ENCODE peak calls at places on chromosome X, in ten cellular contexts. One of them, this sample, is unnamed.

GRCh38 chrX:18354369-18355329 is at the start of gene SCML2:
- DNase-seq in endothelial cell of umbilical vein: peak
- DNase-seq in NCI-H446: peak
- DNase-seq in iris pigment epithelial cell: peak
- DNase-seq in SK-N-MC: no peak
- DNase-seq in RPMI8226: peak
- DNase-seq in left colon: no peak
- DNase-seq in LoVo: peak
- DNase-seq in stimulated activated naive CD8-positive, alpha-beta T cell treated with anti-CD3 and anti-CD28 coated beads, Interleukin-15, amount 100 ng/mL, for 72 hours: peak
- DNase-seq in activated CD8-positive, alpha-beta T cell treated with anti-CD3 and anti-CD28 coated beads for 36 hours: peak
- DNase-seq in this sample: no peak

GRCh38 chrX:65705439-65705838 is 38.0 kb downstream of the MSN start:
- DNase-seq in LoVo: no peak
- DNase-seq in NCI-H446: no peak
- DNase-seq in activated CD8-positive, alpha-beta T cell treated with anti-CD3 and anti-CD28 coated beads for 36 hours: no peak
- DNase-seq in stimulated activated naive CD8-positive, alpha-beta T cell treated with anti-CD3 and anti-CD28 coated beads, Interleukin-15, amount 100 ng/mL, for 72 hours: no peak
- DNase-seq in iris pigment epithelial cell: no peak
- DNase-seq in endothelial cell of umbilical vein: no peak
- DNase-seq in left colon: no peak
- DNase-seq in RPMI8226: no peak
- DNase-seq in SK-N-MC: no peak
- DNase-seq in this sample: no peak

GRCh38 chrX:153388722-153389459 is 12.3 kb downstream of the PNMA6E start:
- DNase-seq in left colon: no peak
- DNase-seq in LoVo: no peak
- DNase-seq in NCI-H446: no peak
- DNase-seq in iris pigment epithelial cell: no peak
- DNase-seq in RPMI8226: no peak
- DNase-seq in stimulated activated naive CD8-positive, alpha-beta T cell treated with anti-CD3 and anti-CD28 coated beads, Interleukin-15, amount 100 ng/mL, for 72 hours: no peak
- DNase-seq in endothelial cell of umbilical vein: no peak
- DNase-seq in activated CD8-positive, alpha-beta T cell treated with anti-CD3 and anti-CD28 coated beads for 36 hours: no peak
- DNase-seq in SK-N-MC: no peak
- DNase-seq in this sample: no peak

GRCh38 chrX:13090261-13091110 is 46.1 kb upstream of the FAM9C start:
- DNase-seq in left colon: no peak
- DNase-seq in RPMI8226: no peak
- DNase-seq in endothelial cell of umbilical vein: peak
- DNase-seq in activated CD8-positive, alpha-beta T cell treated with anti-CD3 and anti-CD28 coated beads for 36 hours: peak
- DNase-seq in stimulated activated naive CD8-positive, alpha-beta T cell treated with anti-CD3 and anti-CD28 coated beads, Interleukin-15, amount 100 ng/mL, for 72 hours: no peak
- DNase-seq in LoVo: no peak
- DNase-seq in iris pigment epithelial cell: peak
- DNase-seq in NCI-H446: no peak
- DNase-seq in SK-N-MC: no peak
- DNase-seq in this sample: peak

GRCh38 chrX:154321624-154322023 is 26.0 kb downstream of the TKTL1 start:
- DNase-seq in activated CD8-positive, alpha-beta T cell treated with anti-CD3 and anti-CD28 coated beads for 36 hours: peak
- DNase-seq in left colon: no peak
- DNase-seq in iris pigment epithelial cell: no peak
- DNase-seq in endothelial cell of umbilical vein: no peak
- DNase-seq in SK-N-MC: no peak
- DNase-seq in RPMI8226: peak
- DNase-seq in stimulated activated naive CD8-positive, alpha-beta T cell treated with anti-CD3 and anti-CD28 coated beads, Interleukin-15, amount 100 ng/mL, for 72 hours: no peak
- DNase-seq in LoVo: no peak
- DNase-seq in NCI-H446: peak
- DNase-seq in this sample: no peak

GRCh38 chrX:39828971-39829370 is 268.8 kb downstream of the BCOR start:
- DNase-seq in endothelial cell of umbilical vein: no peak
- DNase-seq in iris pigment epithelial cell: no peak
- DNase-seq in activated CD8-positive, alpha-beta T cell treated with anti-CD3 and anti-CD28 coated beads for 36 hours: no peak
- DNase-seq in stimulated activated naive CD8-positive, alpha-beta T cell treated with anti-CD3 and anti-CD28 coated beads, Interleukin-15, amount 100 ng/mL, for 72 hours: no peak
- DNase-seq in left colon: no peak
- DNase-seq in RPMI8226: no peak
- DNase-seq in LoVo: no peak
- DNase-seq in SK-N-MC: no peak
- DNase-seq in NCI-H446: no peak
- DNase-seq in this sample: no peak

GRCh38 chrX:154980330-154981115 is 42.0 kb downstream of the F8 start:
- DNase-seq in endothelial cell of umbilical vein: peak
- DNase-seq in stimulated activated naive CD8-positive, alpha-beta T cell treated with anti-CD3 and anti-CD28 coated beads, Interleukin-15, amount 100 ng/mL, for 72 hours: peak
- DNase-seq in activated CD8-positive, alpha-beta T cell treated with anti-CD3 and anti-CD28 coated beads for 36 hours: peak
- DNase-seq in left colon: peak
- DNase-seq in RPMI8226: peak
- DNase-seq in NCI-H446: peak
- DNase-seq in iris pigment epithelial cell: peak
- DNase-seq in SK-N-MC: peak
- DNase-seq in LoVo: peak
- DNase-seq in this sample: peak

GRCh38 chrX:17788439-17788838 is 51.1 kb downstream of the SCML1 start:
- DNase-seq in activated CD8-positive, alpha-beta T cell treated with anti-CD3 and anti-CD28 coated beads for 36 hours: peak
- DNase-seq in LoVo: peak
- DNase-seq in left colon: no peak
- DNase-seq in iris pigment epithelial cell: peak
- DNase-seq in endothelial cell of umbilical vein: peak
- DNase-seq in SK-N-MC: peak
- DNase-seq in stimulated activated naive CD8-positive, alpha-beta T cell treated with anti-CD3 and anti-CD28 coated beads, Interleukin-15, amount 100 ng/mL, for 72 hours: peak
- DNase-seq in RPMI8226: peak
- DNase-seq in NCI-H446: peak
- DNase-seq in this sample: peak

GRCh38 chrX:95678679-95679078 is 1006.0 kb upstream of the DIAPH2 start:
- DNase-seq in iris pigment epithelial cell: no peak
- DNase-seq in LoVo: no peak
- DNase-seq in stimulated activated naive CD8-positive, alpha-beta T cell treated with anti-CD3 and anti-CD28 coated beads, Interleukin-15, amount 100 ng/mL, for 72 hours: no peak
- DNase-seq in left colon: no peak
- DNase-seq in SK-N-MC: no peak
- DNase-seq in endothelial cell of umbilical vein: no peak
- DNase-seq in activated CD8-positive, alpha-beta T cell treated with anti-CD3 and anti-CD28 coated beads for 36 hours: no peak
- DNase-seq in RPMI8226: no peak
- DNase-seq in NCI-H446: no peak
- DNase-seq in this sample: no peak

GRCh38 chrX:20971250-20971649 is 403.0 kb upstream of the CNKSR2 start:
- DNase-seq in stimulated activated naive CD8-positive, alpha-beta T cell treated with anti-CD3 and anti-CD28 coated beads, Interleukin-15, amount 100 ng/mL, for 72 hours: no peak
- DNase-seq in iris pigment epithelial cell: no peak
- DNase-seq in activated CD8-positive, alpha-beta T cell treated with anti-CD3 and anti-CD28 coated beads for 36 hours: no peak
- DNase-seq in LoVo: peak
- DNase-seq in endothelial cell of umbilical vein: no peak
- DNase-seq in RPMI8226: no peak
- DNase-seq in SK-N-MC: no peak
- DNase-seq in NCI-H446: no peak
- DNase-seq in left colon: no peak
- DNase-seq in this sample: no peak

GRCh38 chrX:121114691-121115090 is 67.3 kb downstream of the GLUD2 start:
- DNase-seq in NCI-H446: no peak
- DNase-seq in SK-N-MC: no peak
- DNase-seq in RPMI8226: no peak
- DNase-seq in stimulated activated naive CD8-positive, alpha-beta T cell treated with anti-CD3 and anti-CD28 coated beads, Interleukin-15, amount 100 ng/mL, for 72 hours: no peak
- DNase-seq in activated CD8-positive, alpha-beta T cell treated with anti-CD3 and anti-CD28 coated beads for 36 hours: no peak
- DNase-seq in LoVo: no peak
- DNase-seq in iris pigment epithelial cell: no peak
- DNase-seq in left colon: no peak
- DNase-seq in endothelial cell of umbilical vein: no peak
- DNase-seq in this sample: no peak

GRCh38 chrX:109281478-109282275 is 200.2 kb downstream of the GUCY2F start:
- DNase-seq in LoVo: peak
- DNase-seq in RPMI8226: peak
- DNase-seq in left colon: no peak
- DNase-seq in iris pigment epithelial cell: peak
- DNase-seq in endothelial cell of umbilical vein: peak
- DNase-seq in SK-N-MC: no peak
- DNase-seq in NCI-H446: no peak
- DNase-seq in stimulated activated naive CD8-positive, alpha-beta T cell treated with anti-CD3 and anti-CD28 coated beads, Interleukin-15, amount 100 ng/mL, for 72 hours: no peak
- DNase-seq in activated CD8-positive, alpha-beta T cell treated with anti-CD3 and anti-CD28 coated beads for 36 hours: no peak
- DNase-seq in this sample: no peak

GRCh38 chrX:107968623-107969022 is 13.5 kb downstream of the TEX13B start:
- DNase-seq in LoVo: no peak
- DNase-seq in iris pigment epithelial cell: no peak
- DNase-seq in RPMI8226: no peak
- DNase-seq in NCI-H446: no peak
- DNase-seq in left colon: no peak
- DNase-seq in stimulated activated naive CD8-positive, alpha-beta T cell treated with anti-CD3 and anti-CD28 coated beads, Interleukin-15, amount 100 ng/mL, for 72 hours: no peak
- DNase-seq in endothelial cell of umbilical vein: no peak
- DNase-seq in activated CD8-positive, alpha-beta T cell treated with anti-CD3 and anti-CD28 coated beads for 36 hours: no peak
- DNase-seq in SK-N-MC: no peak
- DNase-seq in this sample: no peak

GRCh38 chrX:24282381-24283121 is 31.3 kb downstream of the SUPT20HL2 start:
- DNase-seq in NCI-H446: no peak
- DNase-seq in iris pigment epithelial cell: no peak
- DNase-seq in activated CD8-positive, alpha-beta T cell treated with anti-CD3 and anti-CD28 coated beads for 36 hours: no peak
- DNase-seq in endothelial cell of umbilical vein: no peak
- DNase-seq in SK-N-MC: no peak
- DNase-seq in LoVo: no peak
- DNase-seq in RPMI8226: no peak
- DNase-seq in left colon: no peak
- DNase-seq in stimulated activated naive CD8-positive, alpha-beta T cell treated with anti-CD3 and anti-CD28 coated beads, Interleukin-15, amount 100 ng/mL, for 72 hours: no peak
- DNase-seq in this sample: peak

GRCh38 chrX:115177941-115178340 is 11.3 kb upstream of the RBMXL3 start:
- DNase-seq in stimulated activated naive CD8-positive, alpha-beta T cell treated with anti-CD3 and anti-CD28 coated beads, Interleukin-15, amount 100 ng/mL, for 72 hours: no peak
- DNase-seq in LoVo: no peak
- DNase-seq in left colon: no peak
- DNase-seq in NCI-H446: no peak
- DNase-seq in activated CD8-positive, alpha-beta T cell treated with anti-CD3 and anti-CD28 coated beads for 36 hours: no peak
- DNase-seq in iris pigment epithelial cell: peak
- DNase-seq in endothelial cell of umbilical vein: no peak
- DNase-seq in SK-N-MC: no peak
- DNase-seq in RPMI8226: no peak
- DNase-seq in this sample: no peak

GRCh38 chrX:138917781-138918180 is 206.3 kb upstream of the FGF13 start:
- DNase-seq in iris pigment epithelial cell: peak
- DNase-seq in stimulated activated naive CD8-positive, alpha-beta T cell treated with anti-CD3 and anti-CD28 coated beads, Interleukin-15, amount 100 ng/mL, for 72 hours: no peak
- DNase-seq in endothelial cell of umbilical vein: no peak
- DNase-seq in LoVo: no peak
- DNase-seq in RPMI8226: no peak
- DNase-seq in activated CD8-positive, alpha-beta T cell treated with anti-CD3 and anti-CD28 coated beads for 36 hours: no peak
- DNase-seq in NCI-H446: no peak
- DNase-seq in SK-N-MC: no peak
- DNase-seq in left colon: no peak
- DNase-seq in this sample: no peak

GRCh38 chrX:153688900-153689590 is 1.3 kb downstream of the SLC6A8 start:
- DNase-seq in left colon: no peak
- DNase-seq in RPMI8226: no peak
- DNase-seq in stimulated activated naive CD8-positive, alpha-beta T cell treated with anti-CD3 and anti-CD28 coated beads, Interleukin-15, amount 100 ng/mL, for 72 hours: no peak
- DNase-seq in activated CD8-positive, alpha-beta T cell treated with anti-CD3 and anti-CD28 coated beads for 36 hours: no peak
- DNase-seq in endothelial cell of umbilical vein: peak
- DNase-seq in SK-N-MC: no peak
- DNase-seq in NCI-H446: peak
- DNase-seq in iris pigment epithelial cell: no peak
- DNase-seq in LoVo: peak
- DNase-seq in this sample: no peak

GRCh38 chrX:50700921-50701320 is 113.1 kb downstream of the SHROOM4 start:
- DNase-seq in endothelial cell of umbilical vein: no peak
- DNase-seq in LoVo: no peak
- DNase-seq in stimulated activated naive CD8-positive, alpha-beta T cell treated with anti-CD3 and anti-CD28 coated beads, Interleukin-15, amount 100 ng/mL, for 72 hours: no peak
- DNase-seq in RPMI8226: no peak
- DNase-seq in activated CD8-positive, alpha-beta T cell treated with anti-CD3 and anti-CD28 coated beads for 36 hours: no peak
- DNase-seq in SK-N-MC: no peak
- DNase-seq in iris pigment epithelial cell: peak
- DNase-seq in NCI-H446: no peak
- DNase-seq in left colon: no peak
- DNase-seq in this sample: no peak

GRCh38 chrX:7582191-7582590 is 260.8 kb upstream of the VCX start:
- DNase-seq in SK-N-MC: no peak
- DNase-seq in stimulated activated naive CD8-positive, alpha-beta T cell treated with anti-CD3 and anti-CD28 coated beads, Interleukin-15, amount 100 ng/mL, for 72 hours: no peak
- DNase-seq in RPMI8226: no peak
- DNase-seq in NCI-H446: no peak
- DNase-seq in left colon: no peak
- DNase-seq in LoVo: no peak
- DNase-seq in activated CD8-positive, alpha-beta T cell treated with anti-CD3 and anti-CD28 coated beads for 36 hours: no peak
- DNase-seq in endothelial cell of umbilical vein: no peak
- DNase-seq in iris pigment epithelial cell: no peak
- DNase-seq in this sample: no peak

GRCh38 chrX:75273483-75273882 is 402 bp upstream of the UPRT start:
- DNase-seq in stimulated activated naive CD8-positive, alpha-beta T cell treated with anti-CD3 and anti-CD28 coated beads, Interleukin-15, amount 100 ng/mL, for 72 hours: no peak
- DNase-seq in NCI-H446: no peak
- DNase-seq in left colon: no peak
- DNase-seq in LoVo: peak
- DNase-seq in SK-N-MC: no peak
- DNase-seq in activated CD8-positive, alpha-beta T cell treated with anti-CD3 and anti-CD28 coated beads for 36 hours: no peak
- DNase-seq in iris pigment epithelial cell: no peak
- DNase-seq in RPMI8226: peak
- DNase-seq in endothelial cell of umbilical vein: no peak
- DNase-seq in this sample: peak

This sample was measured in DND-41.